ENCODE peak calls at places on chromosomes 1 and 21, in four cellular contexts. Y, W, H and S are unnamed samples.

GRCh38 chr1:227886993-227887696 is 60.6 kb downstream of the WNT9A start:
- DNase-seq in Y (no peak), W (peak), H (no peak), S (peak)

GRCh38 chr1:88774151-88774556 is 90.1 kb downstream of the PKN2 start:
- DNase-seq in W (no peak), Y (no peak), H (no peak), S (no peak)

GRCh38 chr1:147837845-147838363 is 64.7 kb upstream of the GJA8 start:
- DNase-seq in W (no peak), Y (no peak), H (no peak), S (no peak)

GRCh38 chr1:203443296-203443695 is 32.3 kb upstream of the PRELP start:
- DNase-seq in H (no peak), W (no peak), Y (no peak), S (no peak)

GRCh38 chr1:218557731-218558130 is 212.6 kb downstream of the TGFB2 start:
- DNase-seq in H (no peak), W (no peak), Y (no peak), S (no peak)

GRCh38 chr1:234656070-234656875 is 46.3 kb upstream of the IRF2BP2 start:
- DNase-seq in H (no peak), Y (no peak), W (no peak), S (no peak)

GRCh38 chr1:117512728-117513321 is 93.0 kb upstream of the TENT5C start:
- DNase-seq in H (no peak), W (peak), Y (no peak), S (no peak)

GRCh38 chr1:94514095-94514727 is 27.3 kb downstream of the F3 start:
- DNase-seq in H (no peak), W (peak), Y (no peak), S (no peak)

GRCh38 chr1:178330153-178330552 is 166.6 kb downstream of the CLEC20A start:
- DNase-seq in Y (no peak), W (no peak), H (no peak), S (no peak)

GRCh38 chr1:177780096-177780700 is 189.7 kb downstream of the SEC16B start:
- DNase-seq in W (no peak), Y (no peak), H (no peak), S (peak)

GRCh38 chr1:234214129-234214910 is 158.9 kb upstream of the COA6 start:
- DNase-seq in H (no peak), W (no peak), Y (no peak), S (peak)

GRCh38 chr1:175648927-175649326 is 94.5 kb downstream of the TNR start:
- DNase-seq in Y (no peak), H (no peak), W (no peak), S (no peak)

GRCh38 chr1:21325231-21325718 is 35.0 kb upstream of the ECE1 start:
- DNase-seq in Y (peak), W (no peak), H (no peak), S (no peak)

GRCh38 chr1:224932607-224933249 is 3.3 kb downstream of the DNAH14 start:
- DNase-seq in H (no peak), Y (no peak), W (no peak), S (no peak)

GRCh38 chr1:158285756-158286241 is 3.9 kb upstream of the CD1C start:
- DNase-seq in H (peak), W (no peak), Y (peak), S (no peak)

GRCh38 chr1:114745351-114745750 is 12.4 kb downstream of the CSDE1 start:
- DNase-seq in W (no peak), Y (no peak), H (no peak), S (no peak)

GRCh38 chr1:54099211-54099610 is 45.8 kb downstream of the TCEANC2 start:
- DNase-seq in Y (no peak), W (no peak), H (no peak), S (no peak)

GRCh38 chr21:33657124-33657842 is 15.0 kb downstream of the ITSN1 start:
- DNase-seq in H (no peak), W (no peak), Y (no peak), S (no peak)

GRCh38 chr1:51745304-51745570 is 128.3 kb downstream of the OSBPL9 start:
- DNase-seq in Y (no peak), W (no peak), H (no peak), S (no peak)

GRCh38 chr1:93021539-93022134 is 57.4 kb upstream of the MTF2 start:
- DNase-seq in H (no peak), Y (no peak), W (peak), S (peak)

GRCh38 chr1:232515706-232516105 is 114.2 kb downstream of the SIPA1L2 start:
- DNase-seq in W (no peak), Y (no peak), H (no peak), S (no peak)

GRCh38 chr21:29481641-29482040 is 182.9 kb downstream of the BACH1 start:
- DNase-seq in H (no peak), Y (no peak), W (no peak), S (no peak)

GRCh38 chr1:205596876-205597275 is 34.9 kb downstream of the ELK4 start:
- DNase-seq in W (no peak), Y (no peak), H (no peak), S (no peak)

GRCh38 chr1:224447251-224447650 is 12.7 kb upstream of the WDR26 start:
- DNase-seq in Y (no peak), H (no peak), W (no peak), S (no peak)

GRCh38 chr1:214328770-214329455 is 48.0 kb downstream of the SMYD2 start:
- DNase-seq in H (peak), W (peak), Y (peak), S (peak)

GRCh38 chr1:207867136-207868081 is 43.5 kb downstream of the CD34 start:
- DNase-seq in H (no peak), W (no peak), Y (no peak), S (no peak)

GRCh38 chr1:201307760-201308499 is 24.6 kb downstream of the PKP1 start:
- DNase-seq in H (no peak), W (no peak), Y (no peak), S (no peak)

GRCh38 chr1:61853545-61853944 is 111.3 kb downstream of the PATJ start:
- DNase-seq in H (no peak), Y (no peak), W (peak), S (no peak)

GRCh38 chr1:59415876-59416275 is 119.0 kb downstream of the FGGY start:
- DNase-seq in W (no peak), H (no peak), Y (no peak), S (no peak)

GRCh38 chr1:8586438-8586837 is 231.0 kb downstream of the RERE start:
- DNase-seq in W (no peak), Y (no peak), H (no peak), S (no peak)

GRCh38 chr1:29180497-29181412 is 945 bp downstream of the SRSF4 start:
- DNase-seq in W (no peak), Y (no peak), H (no peak), S (no peak)

GRCh38 chr1:198467907-198468306 is 72.6 kb downstream of the ATP6V1G3 start:
- DNase-seq in W (no peak), Y (no peak), H (no peak), S (no peak)

GRCh38 chr1:91346824-91347223 is 57.8 kb downstream of the HFM1 start:
- DNase-seq in H (no peak), Y (no peak), W (no peak), S (no peak)

GRCh38 chr21:42343963-42344510 is 6.8 kb downstream of the TFF2 start:
- DNase-seq in W (no peak), H (no peak), Y (no peak), S (no peak)
- TF ChIP-seq SPI1 in W (no peak), H (no peak), Y (no peak), S (no peak)

DNA sequence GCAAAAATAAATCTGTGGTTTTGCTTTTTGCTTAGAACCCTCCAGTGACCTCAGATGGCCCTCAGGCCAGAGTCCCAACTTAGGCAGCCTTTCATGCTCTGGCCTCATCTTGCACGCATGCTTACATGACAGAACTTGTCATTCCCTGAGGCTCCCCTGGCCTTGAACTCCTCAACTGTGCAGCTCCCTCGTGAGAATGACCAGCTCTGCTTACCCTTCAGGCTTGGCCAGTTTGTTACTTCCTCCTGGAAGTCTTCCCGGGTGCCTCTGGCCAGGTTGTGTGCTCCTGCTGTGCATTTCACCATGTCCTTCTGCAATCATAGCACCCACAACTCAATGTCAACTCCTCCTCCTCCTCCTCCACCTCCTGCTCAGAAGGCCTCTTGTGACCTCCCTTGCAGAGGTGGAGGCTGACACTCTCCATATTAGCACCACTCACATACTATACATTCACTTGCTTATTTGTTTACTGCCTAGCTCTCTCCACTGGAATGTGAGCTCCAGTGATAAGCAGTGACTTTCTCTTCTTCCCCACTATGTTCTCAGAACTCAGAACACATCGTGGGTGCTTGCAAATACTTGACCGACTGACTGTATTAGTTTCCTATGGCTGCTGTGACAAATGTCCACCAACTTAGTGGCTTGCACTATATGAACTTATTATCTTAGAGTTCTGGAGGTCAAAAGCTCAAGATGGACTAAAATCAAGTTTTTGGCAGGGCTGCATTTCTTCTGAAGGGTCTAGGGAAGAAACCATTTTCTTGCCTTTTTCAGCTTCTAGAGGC is 41.9 kb downstream of the RCSD1 start:
- DNase-seq in H (no peak), Y (no peak), W (no peak), S (no peak)
- TF ChIP-seq SPI1 in H (no peak), Y (no peak), W (no peak), S (no peak)

GRCh38 chr1:156795374-156795733 is 21.3 kb downstream of the SH2D2A start:
- DNase-seq in W (no peak), Y (no peak), H (no peak), S (no peak)

GRCh38 chr1:156796340-156797097 is 20.1 kb downstream of the SH2D2A start:
- DNase-seq in H (no peak), W (no peak), Y (no peak), S (no peak)

GRCh38 chr1:156795787-156796186 is 20.9 kb downstream of the SH2D2A start:
- DNase-seq in W (no peak), Y (no peak), H (no peak), S (no peak)

GRCh38 chr1:156794506-156795373 is 21.9 kb downstream of the SH2D2A start:
- DNase-seq in H (no peak), W (no peak), Y (no peak), S (no peak)

DNA sequence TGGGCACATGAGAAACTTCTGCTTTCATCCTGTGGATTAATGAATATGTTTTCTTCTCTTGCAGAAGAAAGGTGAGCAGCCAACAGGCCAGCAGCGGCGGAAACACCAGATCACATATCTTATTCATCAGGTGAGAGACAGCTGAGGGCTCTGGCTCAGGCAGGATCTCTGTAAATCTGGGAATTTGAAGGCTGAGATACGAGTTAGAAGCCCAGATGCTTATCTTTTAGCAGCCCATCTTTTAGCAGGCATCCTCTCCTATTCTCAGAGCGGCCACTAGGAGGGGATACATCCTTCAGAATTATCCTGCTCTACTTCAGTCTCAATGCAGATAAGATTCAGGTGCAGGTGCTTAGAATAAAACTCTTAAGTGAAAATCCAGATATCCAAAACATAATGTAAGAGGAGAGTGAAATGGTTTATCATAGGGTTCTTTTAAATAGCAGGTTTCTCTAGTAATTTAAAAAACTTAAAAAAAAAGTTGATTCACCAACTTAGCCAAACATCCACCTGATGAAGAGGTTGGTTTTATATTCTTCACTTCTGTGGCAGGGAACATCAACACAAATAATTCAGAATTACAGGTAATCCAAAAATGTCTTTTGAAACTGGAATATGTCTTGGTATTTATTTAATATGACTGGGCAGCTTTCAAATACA is 19.3 kb downstream of the SH2D2A start:
- DNase-seq in H (no peak), W (peak), Y (no peak), S (no peak)
- TF ChIP-seq SPI1 in H (no peak), W (no peak), Y (no peak), S (no peak)

GRCh38 chr1:24047101-24047459 is 64.9 kb downstream of the MYOM3 start:
- DNase-seq in Y (no peak), H (no peak), W (no peak), S (no peak)
- TF ChIP-seq SPI1 in Y (no peak), H (no peak), W (no peak), S (no peak)

DNA sequence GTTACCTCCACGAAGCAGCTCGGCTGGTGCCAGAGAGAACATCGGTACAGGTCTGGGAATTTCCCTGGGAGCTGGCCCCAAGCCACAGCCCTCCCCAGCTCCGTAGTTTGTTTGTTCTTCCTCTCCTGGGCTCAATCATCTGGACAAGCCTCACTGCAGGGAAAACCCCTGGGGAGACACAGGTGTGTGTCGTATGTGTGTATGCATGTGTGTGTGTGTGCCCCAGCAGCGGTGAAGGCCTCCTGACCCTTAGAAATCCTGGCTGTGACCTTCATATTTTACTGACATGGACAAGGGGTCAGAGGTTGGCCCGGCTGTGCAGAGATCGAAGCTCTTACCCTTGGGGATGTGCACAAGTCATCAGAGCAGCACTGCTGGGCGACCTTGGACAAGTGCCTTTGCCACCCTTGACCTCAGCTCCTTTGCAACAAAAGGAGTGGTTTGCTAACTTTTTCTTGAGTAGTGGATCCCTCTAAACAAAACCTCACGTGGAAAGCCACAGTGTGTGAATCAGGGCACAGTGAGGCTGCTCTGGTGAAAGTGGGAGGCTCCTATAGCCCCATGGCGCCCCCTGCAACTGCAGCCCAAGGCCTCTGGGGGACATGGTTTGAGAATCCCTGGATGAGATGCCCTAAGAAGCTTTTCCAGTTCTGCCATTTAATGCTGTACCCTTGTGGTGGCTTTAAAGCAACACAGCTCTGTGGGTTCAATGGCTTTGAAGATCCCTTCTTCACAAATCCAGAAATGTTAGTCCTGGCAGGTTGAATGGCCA is 12.3 kb upstream of the IL22RA1 start:
- DNase-seq in W (no peak), Y (no peak), H (peak), S (no peak)
- TF ChIP-seq SPI1 in W (no peak), Y (no peak), H (no peak), S (no peak)